ENCODE peak calls at places on chromosomes 1 and 21, in four cellular contexts. G is GM23338; Q is breast epithelium; Z is CD8-positive, alpha-beta T cell. U is an unnamed sample. For H3K4me1, the result is how much of the 10 kb centered on the place peaks cover.

GRCh38 chr1:35443768-35444518 is 113.3 kb downstream of the KIAA0319L start:
- DNase-seq in G (peak), Q (no peak), Z (no peak), U (peak)

GRCh38 chr1:25608488-25609178 is 8.0 kb upstream of the MAN1C1 start:
- DNase-seq in G (peak), Q (peak), Z (peak), U (peak)

GRCh38 chr1:1537626-1538250 is 2.7 kb downstream of the TMEM240 start:
- DNase-seq in G (no peak), Q (no peak), Z (no peak), U (no peak)

GRCh38 chr1:94067196-94067595 is 53.8 kb downstream of the ABCA4 start:
- DNase-seq in G (no peak), Q (no peak), Z (no peak), U (no peak)

GRCh38 chr1:185453496-185454192 is 136.6 kb upstream of the IVNS1ABP start:
- DNase-seq in G (no peak), Q (no peak), Z (no peak), U (no peak)

GRCh38 chr1:245829194-245829593 is 674.4 kb downstream of the KIF26B start:
- DNase-seq in G (no peak), Q (no peak), Z (no peak), U (no peak)

GRCh38 chr1:30523055-30524020 is 200.0 kb downstream of the MATN1 start:
- DNase-seq in G (no peak), Q (no peak), Z (no peak), U (no peak)

GRCh38 chr1:163824006-163824405 is 502.3 kb downstream of the NUF2 start:
- DNase-seq in G (no peak), Q (no peak), Z (no peak), U (no peak)

GRCh38 chr21:32889596-32889995 is 118.0 kb upstream of the PAXBP1 start:
- DNase-seq in G (no peak), Q (no peak), Z (no peak), U (no peak)

GRCh38 chr21:35942211-35943144 is 117.8 kb downstream of the SETD4 start:
- DNase-seq in G (no peak), Q (no peak), Z (no peak), U (no peak)

GRCh38 chr1:83692524-83693336 is 306.2 kb downstream of the TTLL7 start:
- DNase-seq in G (peak), Q (no peak), Z (no peak), U (peak)

GRCh38 chr1:21335750-21336168 is 45.5 kb upstream of the ECE1 start:
- DNase-seq in G (no peak), Q (no peak), Z (no peak), U (no peak)

GRCh38 chr1:177847843-177848242 is 122.0 kb downstream of the SEC16B start:
- DNase-seq in G (no peak), Q (no peak), Z (no peak), U (no peak)

GRCh38 chr1:220306339-220306738 is 34.1 kb upstream of the RAB3GAP2 start:
- DNase-seq in G (no peak), Q (no peak), Z (no peak), U (no peak)

GRCh38 chr1:202844935-202845334 is 34.2 kb downstream of the PCAT6 start:
- DNase-seq in G (peak), Q (no peak), Z (no peak), U (peak)

GRCh38 chr1:231284441-231284840 is 43.4 kb downstream of the GNPAT start:
- DNase-seq in G (peak), Q (no peak), Z (no peak), U (no peak)

GRCh38 chr1:116405241-116406135 is 32.4 kb downstream of the ATP1A1 start:
- DNase-seq in G (no peak), Q (no peak), Z (no peak), U (no peak)

GRCh38 chr1:172650474-172651193 is 8.3 kb upstream of the FASLG start:
- DNase-seq in G (no peak), Q (no peak), Z (no peak), U (no peak)

GRCh38 chr1:980137-980571 is 1.7 kb downstream of the PERM1 start:
- DNase-seq in G (no peak), Q (no peak), Z (no peak), U (no peak)

GRCh38 chr1:27542463-27543273 is 52.7 kb upstream of the WASF2 start:
- DNase-seq in G (no peak), Q (peak), Z (no peak), U (no peak)

GRCh38 chr1:61011514-61012263 is 70.7 kb upstream of the NFIA start:
- DNase-seq in G (no peak), Q (no peak), Z (no peak), U (no peak)

GRCh38 chr1:69919129-69919921 is 286.1 kb downstream of the LRRC40 start:
- DNase-seq in G (peak), Q (no peak), Z (no peak), U (no peak)

GRCh38 chr1:6788946-6789345 is 3.7 kb downstream of the CAMTA1 start:
- DNase-seq in G (no peak), Q (no peak), Z (no peak), U (no peak)

GRCh38 chr1:234887026-234887910 is 241.4 kb downstream of the TOMM20 start:
- DNase-seq in G (no peak), Q (no peak), Z (no peak), U (no peak)

GRCh38 chr1:151526735-151527520 is 13.2 kb upstream of the TUFT1 start:
- DNase-seq in G (peak), Q (no peak), Z (no peak), U (no peak)

GRCh38 chr1:22687191-22687590 is 23.4 kb upstream of the EPHB2 start:
- DNase-seq in G (no peak), Q (no peak), Z (no peak), U (no peak)

GRCh38 chr1:241456743-241457142 is 62.8 kb downstream of the FH start:
- DNase-seq in G (no peak), Q (no peak), Z (no peak), U (no peak)

GRCh38 chr1:241451981-241452380 is 67.6 kb downstream of the FH start:
- DNase-seq in G (no peak), Q (no peak), Z (no peak), U (no peak)

GRCh38 chr1:241457421-241457820 is 62.1 kb downstream of the FH start:
- DNase-seq in G (peak), Q (no peak), Z (no peak), U (peak)

GRCh38 chr1:241459186-241459802 is 60.3 kb downstream of the FH start:
- DNase-seq in G (no peak), Q (no peak), Z (no peak), U (no peak)

GRCh38 chr1:241453732-241454131 is 65.8 kb downstream of the FH start:
- DNase-seq in G (no peak), Q (no peak), Z (no peak), U (no peak)
- H3K4me1 ChIP-seq in G (under half), Q (under half), Z (under half), U (under half)

GRCh38 chr21:46607605-46608004 is 2.7 kb upstream of the S100B start:
- DNase-seq in G (no peak), Q (no peak), Z (no peak), U (no peak)
- H3K4me1 ChIP-seq in G (under half), Q (under half), Z (under half), U (under half)

GRCh38 chr1:223829678-223830077 is 16.1 kb downstream of the TP53BP2 start:
- DNase-seq in G (no peak), Q (no peak), Z (no peak), U (no peak)

GRCh38 chr1:223832637-223832943 is 13.2 kb downstream of the TP53BP2 start:
- DNase-seq in G (no peak), Q (no peak), Z (no peak), U (no peak)

GRCh38 chr1:223833948-223834347 is 11.8 kb downstream of the TP53BP2 start:
- DNase-seq in G (no peak), Q (no peak), Z (no peak), U (no peak)

GRCh38 chr1:223834660-223835263 is 11.0 kb downstream of the TP53BP2 start:
- DNase-seq in G (no peak), Q (no peak), Z (no peak), U (no peak)

GRCh38 chr1:223831755-223832636 is 13.8 kb downstream of the TP53BP2 start:
- DNase-seq in G (no peak), Q (no peak), Z (no peak), U (no peak)
- H3K4me1 ChIP-seq in G (under half), Q (under half), Z (half or more), U (under half)

DNA sequence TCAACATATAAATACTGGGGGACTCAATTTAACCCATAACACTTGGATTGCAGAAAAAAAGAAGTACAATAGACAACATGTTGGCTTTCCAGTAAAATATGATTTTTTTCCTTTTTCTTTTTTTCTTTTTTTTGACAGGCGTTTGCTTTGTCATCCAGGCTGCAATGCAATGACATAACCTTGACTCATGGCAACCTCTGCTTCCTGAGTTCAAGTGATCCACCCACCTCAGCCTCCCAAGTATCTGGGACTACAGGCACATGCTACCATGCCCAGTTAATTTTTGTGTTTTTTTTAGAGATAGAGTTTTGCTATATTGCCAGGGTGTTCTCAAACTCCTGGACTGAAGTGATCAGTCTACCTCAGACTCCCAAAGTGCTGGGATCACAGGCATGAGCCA is 1512.0 kb upstream of the PRMT6 start:
- DNase-seq in G (no peak), Q (no peak), Z (no peak), U (no peak)
- H3K4me1 ChIP-seq in G (under half), Q (under half), Z (under half), U (under half)